ENCODE peak calls at places on chromosomes 3 and 15, in ten cellular contexts. B is ovary, F is A549, J is sigmoid colon, M is K562, K is GM12878, N is transverse colon, S is HepG2, T is upper lobe of left lung, E is H1. Q is an unnamed sample.

GRCh38 chr3:106013971-106014370 is 145.2 kb upstream of the CBLB start:
- DNase-seq in F (peak; percentile 35), S (no peak), M (peak; percentile 13), N (no peak), E (no peak), K (no peak), B (no peak), J (no peak), T (no peak), Q (no peak)

GRCh38 chr3:192802957-192803899 is 75.9 kb upstream of the FGF12 start:
- DNase-seq in N (no peak), B (no peak), E (no peak), S (peak; percentile 27), K (no peak), T (no peak), J (no peak), M (peak; percentile 31), F (peak; percentile 46), Q (no peak)

GRCh38 chr3:188839187-188839695 is 332.5 kb upstream of the TPRG1 start:
- DNase-seq in E (no peak), J (no peak), B (no peak), K (no peak), N (no peak), F (peak; percentile 68), S (peak; percentile 98), M (no peak), T (no peak), Q (no peak)

GRCh38 chr3:107242579-107242978 is 134.7 kb upstream of the CCDC54 start:
- DNase-seq in S (no peak), M (no peak), J (no peak), B (no peak), N (no peak), T (no peak), K (no peak), E (no peak), F (no peak), Q (no peak)

GRCh38 chr3:55439657-55440405 is 47.3 kb downstream of the WNT5A start:
- DNase-seq in T (peak; percentile 46), S (no peak), F (no peak), J (no peak), K (no peak), N (no peak), E (peak; percentile 29), M (no peak), B (no peak), Q (no peak)

GRCh38 chr3:196792771-196793170 is 53.1 kb downstream of the PAK2 start:
- DNase-seq in M (no peak), F (peak; percentile 16), K (no peak), T (peak; percentile 44), J (no peak), S (peak; percentile 63), N (no peak), E (no peak), B (no peak), Q (no peak)

GRCh38 chr3:29683306-29683993 is 402.6 kb downstream of the RBMS3 start:
- DNase-seq in E (no peak), B (no peak), M (peak; percentile 1), F (peak; percentile 69), T (no peak), J (no peak), N (no peak), S (no peak), K (peak; percentile 60), Q (no peak)

GRCh38 chr15:70627734-70628541 is 135.4 kb downstream of the UACA start:
- DNase-seq in B (no peak), N (no peak), S (no peak), F (no peak), T (no peak), K (no peak), J (no peak), E (no peak), M (no peak), Q (no peak)

DNA sequence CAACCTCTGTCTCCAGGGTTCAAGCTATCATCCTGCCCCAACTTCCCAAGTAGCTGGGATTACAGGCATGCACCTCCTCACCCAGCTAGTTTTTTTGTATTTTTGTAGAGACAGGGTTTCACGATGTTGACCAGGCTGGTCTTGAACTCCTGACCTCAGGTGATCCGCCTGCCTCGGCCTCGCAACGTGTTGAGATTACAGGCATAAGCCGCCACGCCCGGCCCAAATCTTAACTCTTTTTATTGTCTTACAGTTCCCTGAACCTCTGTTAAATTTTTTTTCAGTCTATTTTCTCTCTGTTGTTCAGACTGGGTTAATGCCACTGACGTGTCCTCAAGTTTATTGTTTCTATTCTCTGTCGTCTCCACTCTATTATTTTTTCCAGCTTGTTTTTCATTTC is 115.8 kb upstream of the UBE3A start:
- DNase-seq in N (no peak), M (no peak), E (no peak), S (no peak), T (no peak), F (no peak), J (no peak), K (no peak), B (no peak), Q (no peak)
- TF ChIP-seq EP300 in N (no peak), M (no peak), E (no peak), S (no peak), T (no peak), F (no peak), J (no peak), K (no peak), B (no peak), Q (no peak)

GRCh38 chr15:31336943-31337295 is 10.3 kb downstream of the KLF13 start:
- DNase-seq in M (no peak), B (no peak), T (no peak), F (no peak), N (no peak), K (no peak), J (no peak), E (no peak), S (no peak), Q (no peak)

GRCh38 chr15:31335991-31336942 is 9.6 kb downstream of the KLF13 start:
- DNase-seq in M (no peak), K (no peak), S (no peak), F (no peak), B (no peak), T (peak; percentile 72), J (peak; percentile 64), E (no peak), N (peak; percentile 6), Q (no peak)

GRCh38 chr15:31338318-31338878 is 11.8 kb downstream of the KLF13 start:
- DNase-seq in S (no peak), B (no peak), F (no peak), T (no peak), K (no peak), N (no peak), E (no peak), M (no peak), J (peak; percentile 66), Q (no peak)

GRCh38 chr15:31338879-31339557 is 12.4 kb downstream of the KLF13 start:
- DNase-seq in E (no peak), T (peak; percentile 81), S (peak; percentile 38), B (no peak), F (peak; percentile 58), J (no peak), N (no peak), M (peak; percentile 21), K (peak; percentile 75), Q (no peak)

DNA sequence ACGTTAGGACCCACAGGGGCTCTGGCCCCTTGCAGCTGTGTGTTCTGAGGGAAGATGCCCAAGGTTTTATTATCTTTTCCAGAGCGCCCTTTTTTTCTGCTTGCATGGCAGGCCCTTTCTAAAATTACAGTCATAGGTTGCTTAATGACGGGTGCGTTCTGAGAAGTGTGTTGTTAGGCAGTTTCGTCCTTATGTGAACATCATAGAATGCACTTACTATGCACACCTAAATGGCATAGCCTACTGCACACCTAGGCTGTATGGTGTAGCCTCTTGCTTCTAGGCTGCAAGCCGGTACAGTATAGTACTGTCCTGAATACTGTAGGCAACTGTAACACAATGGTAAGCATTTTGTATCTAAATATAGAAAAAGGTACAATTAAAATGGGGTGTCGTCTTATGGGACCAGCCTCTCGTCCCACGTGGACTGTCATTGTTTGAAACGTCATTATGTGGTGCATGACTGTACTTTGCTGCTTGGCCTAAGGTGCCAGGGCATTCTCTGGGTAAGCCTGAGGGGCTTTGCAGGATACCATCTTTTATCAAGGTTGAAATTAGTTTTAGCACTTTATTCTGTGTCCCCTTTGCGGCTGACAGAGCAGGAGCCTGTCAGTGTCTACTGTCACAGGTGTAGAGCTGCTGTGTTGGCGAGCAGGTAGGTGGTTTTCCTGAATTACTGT is 10.9 kb downstream of the KLF13 start:
- DNase-seq in S (no peak), F (no peak), T (no peak), B (no peak), K (no peak), E (no peak), J (no peak), M (no peak), N (no peak), Q (no peak)
- H3K27ac ChIP-seq in S (no peak overlapping the region), F (no peak overlapping the region), T (peak overlapping the region; percentile 89), B (no peak overlapping the region), K (peak overlapping the region; percentile 83), E (no peak overlapping the region), J (peak overlapping the region; percentile 64), M (no peak overlapping the region), N (no peak overlapping the region), Q (peak overlapping the region; percentile 100)

GRCh38 chr15:66356069-66356358 is 471 bp downstream of the TIPIN start:
- DNase-seq in B (no peak), N (no peak), K (no peak), F (no peak), E (no peak), M (no peak), S (no peak), T (no peak), J (no peak), Q (no peak)

GRCh38 chr15:66359740-66360139 is 3.3 kb upstream of the TIPIN start:
- DNase-seq in F (peak; percentile 20), K (peak; percentile 24), E (no peak), T (no peak), N (peak; percentile 20), M (no peak), S (peak; percentile 70), B (no peak), J (no peak), Q (no peak)

GRCh38 chr15:66356359-66357236 is at the start of gene TIPIN:
- DNase-seq in J (peak; percentile 98), S (peak; percentile 90), N (peak; percentile 98), F (peak; percentile 98), B (peak; percentile 98), K (peak; percentile 87), E (peak; percentile 96), T (peak; percentile 97), M (peak; percentile 98), Q (peak; percentile 94)
- TF ChIP-seq POLR2A in J (no peak), S (peak; percentile 84), N (peak; percentile 53), F (peak; percentile 89), B (peak; percentile 44), K (peak; percentile 97), E (peak; percentile 90), T (no peak), M (peak; percentile 98), Q (no peak)

GRCh38 chr3:133699467-133699866 is 37.7 kb upstream of the TOPBP1 start:
- DNase-seq in N (no peak), B (no peak), E (no peak), M (no peak), J (no peak), S (no peak), F (no peak), K (no peak), T (no peak), Q (no peak)
- TF ChIP-seq EP300 in N (no peak), B (no peak), E (no peak), M (no peak), J (no peak), S (no peak), F (no peak), K (no peak), T (no peak), Q (no peak)